ENCODE peak calls at places on chromosomes 1 and 21, in seven cellular contexts. One of them, this sample, is unnamed.

GRCh38 chr1:41078193-41078592 is 56.7 kb upstream of the SLFNL1 start:
- DNase-seq in tibial artery: no peak
- DNase-seq in cardiac muscle cell: no peak
- DNase-seq in colonic mucosa: no peak
- DNase-seq in neural progenitor cell: no peak
- DNase-seq in pancreas: no peak
- DNase-seq in H1: no peak
- DNase-seq in this sample: no peak

GRCh38 chr1:108590947-108591346 is 31.0 kb downstream of the EEIG2 start:
- DNase-seq in H1: no peak
- DNase-seq in pancreas: no peak
- DNase-seq in colonic mucosa: no peak
- DNase-seq in tibial artery: no peak
- DNase-seq in cardiac muscle cell: peak
- DNase-seq in neural progenitor cell: no peak
- DNase-seq in this sample: no peak

GRCh38 chr1:154104433-154105082 is 50.3 kb downstream of the NUP210L start:
- DNase-seq in H1: no peak
- DNase-seq in cardiac muscle cell: no peak
- DNase-seq in tibial artery: no peak
- DNase-seq in colonic mucosa: no peak
- DNase-seq in neural progenitor cell: peak
- DNase-seq in pancreas: no peak
- DNase-seq in this sample: no peak

GRCh38 chr1:12505176-12505575 is 112.8 kb downstream of the DHRS3 start:
- DNase-seq in pancreas: no peak
- DNase-seq in tibial artery: no peak
- DNase-seq in H1: no peak
- DNase-seq in colonic mucosa: no peak
- DNase-seq in cardiac muscle cell: no peak
- DNase-seq in neural progenitor cell: no peak
- DNase-seq in this sample: no peak

GRCh38 chr1:184222561-184223157 is 164.2 kb upstream of the C1orf21 start:
- DNase-seq in H1: no peak
- DNase-seq in pancreas: peak
- DNase-seq in colonic mucosa: peak
- DNase-seq in cardiac muscle cell: peak
- DNase-seq in tibial artery: peak
- DNase-seq in neural progenitor cell: peak
- DNase-seq in this sample: peak

GRCh38 chr21:42570841-42571387 is 57.3 kb downstream of the SLC37A1 start:
- DNase-seq in colonic mucosa: peak
- DNase-seq in neural progenitor cell: peak
- DNase-seq in tibial artery: peak
- DNase-seq in H1: no peak
- DNase-seq in pancreas: peak
- DNase-seq in cardiac muscle cell: no peak
- DNase-seq in this sample: no peak

GRCh38 chr1:178192686-178193085 is 98.8 kb downstream of the RASAL2 start:
- DNase-seq in tibial artery: peak
- DNase-seq in colonic mucosa: peak
- DNase-seq in neural progenitor cell: no peak
- DNase-seq in cardiac muscle cell: peak
- DNase-seq in H1: no peak
- DNase-seq in pancreas: no peak
- DNase-seq in this sample: no peak

GRCh38 chr1:40663324-40664166 is 1.9 kb downstream of the RIMS3 start:
- DNase-seq in tibial artery: no peak
- DNase-seq in neural progenitor cell: no peak
- DNase-seq in H1: no peak
- DNase-seq in colonic mucosa: no peak
- DNase-seq in cardiac muscle cell: peak
- DNase-seq in pancreas: no peak
- DNase-seq in this sample: no peak

GRCh38 chr21:32253215-32253641 is 25.6 kb downstream of the MIS18A start:
- DNase-seq in cardiac muscle cell: peak
- DNase-seq in tibial artery: no peak
- DNase-seq in colonic mucosa: no peak
- DNase-seq in pancreas: no peak
- DNase-seq in neural progenitor cell: no peak
- DNase-seq in H1: no peak
- DNase-seq in this sample: no peak

GRCh38 chr1:29824025-29824424 is 587.7 kb downstream of the PTPRU start:
- DNase-seq in tibial artery: no peak
- DNase-seq in colonic mucosa: no peak
- DNase-seq in H1: no peak
- DNase-seq in cardiac muscle cell: no peak
- DNase-seq in pancreas: no peak
- DNase-seq in neural progenitor cell: no peak
- DNase-seq in this sample: no peak

GRCh38 chr1:157081717-157082116 is 17.9 kb downstream of the ETV3L start:
- DNase-seq in H1: no peak
- DNase-seq in colonic mucosa: no peak
- DNase-seq in tibial artery: no peak
- DNase-seq in neural progenitor cell: no peak
- DNase-seq in pancreas: no peak
- DNase-seq in cardiac muscle cell: no peak
- DNase-seq in this sample: no peak

GRCh38 chr1:103170608-103171007 is 62.3 kb upstream of the COL11A1 start:
- DNase-seq in colonic mucosa: no peak
- DNase-seq in H1: no peak
- DNase-seq in cardiac muscle cell: peak
- DNase-seq in neural progenitor cell: no peak
- DNase-seq in tibial artery: no peak
- DNase-seq in pancreas: no peak
- DNase-seq in this sample: no peak

GRCh38 chr1:66305927-66306326 is 228.0 kb upstream of the SGIP1 start:
- DNase-seq in colonic mucosa: no peak
- DNase-seq in H1: no peak
- DNase-seq in neural progenitor cell: no peak
- DNase-seq in cardiac muscle cell: no peak
- DNase-seq in tibial artery: no peak
- DNase-seq in pancreas: no peak
- DNase-seq in this sample: no peak

GRCh38 chr1:69328186-69328585 is 239.5 kb upstream of the LRRC7 start:
- DNase-seq in H1: no peak
- DNase-seq in neural progenitor cell: no peak
- DNase-seq in colonic mucosa: no peak
- DNase-seq in cardiac muscle cell: no peak
- DNase-seq in tibial artery: no peak
- DNase-seq in pancreas: no peak
- DNase-seq in this sample: no peak

GRCh38 chr1:50108497-50109073 is at the start of gene ELAVL4:
- DNase-seq in pancreas: no peak
- DNase-seq in tibial artery: no peak
- DNase-seq in H1: no peak
- DNase-seq in neural progenitor cell: no peak
- DNase-seq in colonic mucosa: no peak
- DNase-seq in cardiac muscle cell: no peak
- DNase-seq in this sample: no peak

GRCh38 chr21:44962481-44962966 is 22.7 kb downstream of the SLX9 start:
- DNase-seq in colonic mucosa: no peak
- DNase-seq in pancreas: no peak
- DNase-seq in neural progenitor cell: no peak
- DNase-seq in cardiac muscle cell: peak
- DNase-seq in H1: no peak
- DNase-seq in tibial artery: no peak
- DNase-seq in this sample: no peak

GRCh38 chr1:151920147-151920546 is 10.8 kb upstream of the THEM4 start:
- DNase-seq in colonic mucosa: no peak
- DNase-seq in pancreas: no peak
- DNase-seq in cardiac muscle cell: no peak
- DNase-seq in tibial artery: no peak
- DNase-seq in H1: no peak
- DNase-seq in neural progenitor cell: no peak
- DNase-seq in this sample: no peak

GRCh38 chr1:6621429-6622391 is 3.0 kb upstream of the THAP3 start:
- DNase-seq in tibial artery: no peak
- DNase-seq in neural progenitor cell: no peak
- DNase-seq in pancreas: no peak
- DNase-seq in H1: no peak
- DNase-seq in cardiac muscle cell: no peak
- DNase-seq in colonic mucosa: no peak
- DNase-seq in this sample: no peak

GRCh38 chr1:25944986-25945385 is 38.8 kb upstream of the STMN1 start:
- DNase-seq in neural progenitor cell: no peak
- DNase-seq in cardiac muscle cell: peak
- DNase-seq in pancreas: no peak
- DNase-seq in tibial artery: no peak
- DNase-seq in H1: no peak
- DNase-seq in colonic mucosa: no peak
- DNase-seq in this sample: no peak

GRCh38 chr1:164561007-164561406 is 2.0 kb downstream of the PBX1 start:
- DNase-seq in pancreas: no peak
- DNase-seq in colonic mucosa: no peak
- DNase-seq in tibial artery: no peak
- DNase-seq in cardiac muscle cell: no peak
- DNase-seq in neural progenitor cell: no peak
- DNase-seq in H1: no peak
- DNase-seq in this sample: no peak

GRCh38 chr1:10635992-10636391 is 160.5 kb downstream of the CASZ1 start:
- DNase-seq in pancreas: no peak
- DNase-seq in tibial artery: no peak
- DNase-seq in H1: no peak
- DNase-seq in colonic mucosa: no peak
- DNase-seq in neural progenitor cell: no peak
- DNase-seq in cardiac muscle cell: no peak
- DNase-seq in this sample: no peak
- TF ChIP-seq CTCF in pancreas: no peak
- TF ChIP-seq CTCF in tibial artery: no peak
- TF ChIP-seq CTCF in H1: no peak
- TF ChIP-seq CTCF in colonic mucosa: no peak
- TF ChIP-seq CTCF in neural progenitor cell: no peak
- TF ChIP-seq CTCF in cardiac muscle cell: no peak
- TF ChIP-seq CTCF in this sample: no peak

GRCh38 chr1:227775841-227776240 is 39.6 kb upstream of the PRSS38 start:
- DNase-seq in colonic mucosa: no peak
- DNase-seq in tibial artery: no peak
- DNase-seq in H1: no peak
- DNase-seq in neural progenitor cell: no peak
- DNase-seq in pancreas: peak
- DNase-seq in cardiac muscle cell: no peak
- DNase-seq in this sample: no peak
- TF ChIP-seq CTCF in colonic mucosa: no peak
- TF ChIP-seq CTCF in tibial artery: no peak
- TF ChIP-seq CTCF in H1: no peak
- TF ChIP-seq CTCF in neural progenitor cell: no peak
- TF ChIP-seq CTCF in pancreas: no peak
- TF ChIP-seq CTCF in cardiac muscle cell: no peak
- TF ChIP-seq CTCF in this sample: no peak

GRCh38 chr21:30831194-30831765 is 1.7 kb upstream of the KRTAP7-1 start:
- DNase-seq in pancreas: no peak
- DNase-seq in neural progenitor cell: peak
- DNase-seq in tibial artery: no peak
- DNase-seq in H1: peak
- DNase-seq in colonic mucosa: peak
- DNase-seq in cardiac muscle cell: peak
- DNase-seq in this sample: no peak
- TF ChIP-seq CTCF in pancreas: peak
- TF ChIP-seq CTCF in neural progenitor cell: peak
- TF ChIP-seq CTCF in tibial artery: peak
- TF ChIP-seq CTCF in H1: peak
- TF ChIP-seq CTCF in colonic mucosa: peak
- TF ChIP-seq CTCF in cardiac muscle cell: no peak
- TF ChIP-seq CTCF in this sample: peak

GRCh38 chr1:55682198-55682597 is 467.0 kb upstream of the USP24 start:
- DNase-seq in colonic mucosa: no peak
- DNase-seq in pancreas: no peak
- DNase-seq in cardiac muscle cell: no peak
- DNase-seq in H1: no peak
- DNase-seq in tibial artery: no peak
- DNase-seq in neural progenitor cell: no peak
- DNase-seq in this sample: no peak
- TF ChIP-seq CTCF in colonic mucosa: no peak
- TF ChIP-seq CTCF in pancreas: no peak
- TF ChIP-seq CTCF in cardiac muscle cell: no peak
- TF ChIP-seq CTCF in H1: no peak
- TF ChIP-seq CTCF in tibial artery: no peak
- TF ChIP-seq CTCF in neural progenitor cell: no peak
- TF ChIP-seq CTCF in this sample: no peak

GRCh38 chr1:68174173-68175113 is 57.9 kb downstream of the WLS start:
- DNase-seq in colonic mucosa: peak
- DNase-seq in cardiac muscle cell: peak
- DNase-seq in tibial artery: peak
- DNase-seq in pancreas: no peak
- DNase-seq in H1: no peak
- DNase-seq in neural progenitor cell: peak
- DNase-seq in this sample: no peak
- TF ChIP-seq CTCF in colonic mucosa: no peak
- TF ChIP-seq CTCF in cardiac muscle cell: no peak
- TF ChIP-seq CTCF in tibial artery: no peak
- TF ChIP-seq CTCF in pancreas: no peak
- TF ChIP-seq CTCF in H1: no peak
- TF ChIP-seq CTCF in neural progenitor cell: no peak
- TF ChIP-seq CTCF in this sample: no peak

GRCh38 chr1:31765041-31765467 is 914 bp upstream of the ADGRB2 start:
- DNase-seq in colonic mucosa: no peak
- DNase-seq in H1: no peak
- DNase-seq in tibial artery: no peak
- DNase-seq in cardiac muscle cell: peak
- DNase-seq in pancreas: no peak
- DNase-seq in neural progenitor cell: peak
- DNase-seq in this sample: no peak
- TF ChIP-seq CTCF in colonic mucosa: no peak
- TF ChIP-seq CTCF in H1: peak
- TF ChIP-seq CTCF in tibial artery: no peak
- TF ChIP-seq CTCF in cardiac muscle cell: peak
- TF ChIP-seq CTCF in pancreas: no peak
- TF ChIP-seq CTCF in neural progenitor cell: peak
- TF ChIP-seq CTCF in this sample: peak